ENCODE peak calls at places on chromosomes 6 and 20, in six cellular contexts. One of them, this sample, is unnamed. For H3K4me1, the result is how much of the 10 kb centered on the place peaks cover.

GRCh38 chr6:52503853-52504777 is 72.7 kb downstream of the TRAM2 start:
- DNase-seq in A673: no peak
- DNase-seq in mesendoderm: peak
- DNase-seq in OCI-LY7: no peak
- DNase-seq in cardiac muscle cell: no peak
- DNase-seq in body of pancreas: peak
- DNase-seq in this sample: peak

GRCh38 chr6:22709804-22710203 is 140.4 kb downstream of the HDGFL1 start:
- DNase-seq in A673: no peak
- DNase-seq in mesendoderm: no peak
- DNase-seq in OCI-LY7: no peak
- DNase-seq in cardiac muscle cell: no peak
- DNase-seq in body of pancreas: no peak
- DNase-seq in this sample: no peak

GRCh38 chr6:43977404-43978111 is 149.7 kb downstream of the MRPL14 start:
- DNase-seq in A673: no peak
- DNase-seq in mesendoderm: no peak
- DNase-seq in OCI-LY7: no peak
- DNase-seq in cardiac muscle cell: no peak
- DNase-seq in body of pancreas: no peak
- DNase-seq in this sample: no peak

GRCh38 chr20:14288341-14289330 is 48.8 kb downstream of the FLRT3 start:
- DNase-seq in A673: no peak
- DNase-seq in mesendoderm: peak
- DNase-seq in OCI-LY7: no peak
- DNase-seq in cardiac muscle cell: no peak
- DNase-seq in body of pancreas: no peak
- DNase-seq in this sample: no peak

GRCh38 chr6:70216767-70217166 is 86.1 kb downstream of the COL9A1 start:
- DNase-seq in A673: no peak
- DNase-seq in mesendoderm: no peak
- DNase-seq in OCI-LY7: no peak
- DNase-seq in cardiac muscle cell: no peak
- DNase-seq in body of pancreas: no peak
- DNase-seq in this sample: no peak

GRCh38 chr20:52420805-52421204 is 229.2 kb upstream of the ZFP64 start:
- DNase-seq in A673: no peak
- DNase-seq in mesendoderm: no peak
- DNase-seq in OCI-LY7: no peak
- DNase-seq in cardiac muscle cell: no peak
- DNase-seq in body of pancreas: no peak
- DNase-seq in this sample: no peak

GRCh38 chr6:157761331-157761921 is 61.6 kb upstream of the SNX9 start:
- DNase-seq in A673: no peak
- DNase-seq in mesendoderm: no peak
- DNase-seq in OCI-LY7: no peak
- DNase-seq in cardiac muscle cell: no peak
- DNase-seq in body of pancreas: no peak
- DNase-seq in this sample: no peak

GRCh38 chr6:50826803-50827202 is 8.1 kb downstream of the TFAP2B start:
- DNase-seq in A673: peak
- DNase-seq in mesendoderm: no peak
- DNase-seq in OCI-LY7: no peak
- DNase-seq in cardiac muscle cell: no peak
- DNase-seq in body of pancreas: no peak
- DNase-seq in this sample: no peak

GRCh38 chr6:130138909-130139242 is 83.9 kb downstream of the SAMD3 start:
- DNase-seq in A673: no peak
- DNase-seq in mesendoderm: no peak
- DNase-seq in OCI-LY7: no peak
- DNase-seq in cardiac muscle cell: no peak
- DNase-seq in body of pancreas: no peak
- DNase-seq in this sample: no peak
- H3K4me1 ChIP-seq in A673: under half
- H3K4me1 ChIP-seq in mesendoderm: under half
- H3K4me1 ChIP-seq in OCI-LY7: under half
- H3K4me1 ChIP-seq in cardiac muscle cell: under half
- H3K4me1 ChIP-seq in body of pancreas: under half
- H3K4me1 ChIP-seq in this sample: under half

GRCh38 chr6:165986647-165987482 is 180.8 kb downstream of the TBXT start:
- DNase-seq in A673: no peak
- DNase-seq in mesendoderm: peak
- DNase-seq in OCI-LY7: no peak
- DNase-seq in cardiac muscle cell: peak
- DNase-seq in body of pancreas: no peak
- DNase-seq in this sample: no peak
- H3K4me3 ChIP-seq in A673: peak
- H3K4me3 ChIP-seq in mesendoderm: no peak
- H3K4me3 ChIP-seq in OCI-LY7: no peak
- H3K4me3 ChIP-seq in cardiac muscle cell: peak
- H3K4me3 ChIP-seq in body of pancreas: no peak
- H3K4me3 ChIP-seq in this sample: peak

GRCh38 chr20:53824779-53825178 is 231.1 kb upstream of the ZNF217 start:
- DNase-seq in A673: no peak
- DNase-seq in mesendoderm: no peak
- DNase-seq in OCI-LY7: no peak
- DNase-seq in cardiac muscle cell: no peak
- DNase-seq in body of pancreas: no peak
- DNase-seq in this sample: no peak
- H3K4me1 ChIP-seq in A673: under half
- H3K4me1 ChIP-seq in mesendoderm: under half
- H3K4me1 ChIP-seq in OCI-LY7: under half
- H3K4me1 ChIP-seq in cardiac muscle cell: under half
- H3K4me1 ChIP-seq in body of pancreas: under half
- H3K4me1 ChIP-seq in this sample: under half

DNA sequence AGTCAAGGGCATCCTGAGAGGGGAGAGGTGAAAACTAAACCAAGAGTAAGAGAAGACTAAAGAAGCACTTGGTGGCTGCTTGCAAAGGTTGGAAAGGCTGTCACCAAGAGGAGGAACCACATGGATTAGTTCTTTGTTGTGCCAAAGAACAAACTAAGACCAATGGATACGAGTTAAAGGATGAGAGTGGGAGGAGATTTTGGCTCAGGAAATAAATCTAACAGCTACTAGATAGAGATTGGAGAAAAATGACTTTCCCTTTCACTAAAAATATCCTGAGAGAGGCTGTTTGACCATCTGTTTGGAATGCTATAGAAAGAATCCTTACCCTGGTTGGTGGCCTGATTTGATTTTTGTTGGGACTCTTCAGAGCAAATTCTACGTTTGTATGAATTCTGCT is 54.9 kb upstream of the RBM24 start:
- DNase-seq in A673: no peak
- DNase-seq in mesendoderm: peak
- DNase-seq in OCI-LY7: no peak
- DNase-seq in cardiac muscle cell: no peak
- DNase-seq in body of pancreas: no peak
- DNase-seq in this sample: no peak
- H3K4me3 ChIP-seq in A673: no peak
- H3K4me3 ChIP-seq in mesendoderm: no peak
- H3K4me3 ChIP-seq in OCI-LY7: no peak
- H3K4me3 ChIP-seq in cardiac muscle cell: no peak
- H3K4me3 ChIP-seq in body of pancreas: no peak
- H3K4me3 ChIP-seq in this sample: no peak

DNA sequence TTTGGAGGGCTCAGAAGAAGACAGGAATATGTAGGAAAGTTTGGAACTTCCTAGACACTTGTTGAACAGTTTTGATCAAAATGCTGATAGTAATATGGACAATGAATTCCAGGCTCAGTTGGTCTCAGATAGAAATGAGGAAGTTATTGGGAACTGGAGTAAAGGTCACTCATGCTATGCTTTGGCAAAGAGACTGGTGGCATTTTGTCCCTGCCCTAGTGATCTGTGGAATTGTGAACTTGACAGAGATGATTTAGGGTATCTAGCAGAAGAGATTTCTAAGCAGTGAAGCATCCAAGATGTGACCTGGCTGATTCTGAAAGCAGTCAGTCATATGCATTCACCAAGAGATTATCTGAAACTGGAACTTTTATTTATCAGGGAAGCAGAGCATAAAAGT is 45.1 kb downstream of the FRK start:
- DNase-seq in A673: no peak
- DNase-seq in mesendoderm: no peak
- DNase-seq in OCI-LY7: no peak
- DNase-seq in cardiac muscle cell: no peak
- DNase-seq in body of pancreas: no peak
- DNase-seq in this sample: no peak
- H3K4me1 ChIP-seq in A673: under half
- H3K4me1 ChIP-seq in mesendoderm: under half
- H3K4me1 ChIP-seq in OCI-LY7: under half
- H3K4me1 ChIP-seq in cardiac muscle cell: under half
- H3K4me1 ChIP-seq in body of pancreas: half or more
- H3K4me1 ChIP-seq in this sample: half or more

GRCh38 chr6:7726416-7727149 is 684 bp downstream of the BMP6 start:
- DNase-seq in A673: no peak
- DNase-seq in mesendoderm: peak
- DNase-seq in OCI-LY7: peak
- DNase-seq in cardiac muscle cell: peak
- DNase-seq in body of pancreas: peak
- DNase-seq in this sample: no peak

GRCh38 chr6:7723554-7723953 is 2.3 kb upstream of the BMP6 start:
- DNase-seq in A673: no peak
- DNase-seq in mesendoderm: peak
- DNase-seq in OCI-LY7: no peak
- DNase-seq in cardiac muscle cell: no peak
- DNase-seq in body of pancreas: no peak
- DNase-seq in this sample: no peak

GRCh38 chr6:7725849-7726415 is at the start of gene BMP6:
- DNase-seq in A673: peak
- DNase-seq in mesendoderm: peak
- DNase-seq in OCI-LY7: peak
- DNase-seq in cardiac muscle cell: peak
- DNase-seq in body of pancreas: peak
- DNase-seq in this sample: peak

GRCh38 chr6:7727150-7727950 is 1.5 kb downstream of the BMP6 start:
- DNase-seq in A673: peak
- DNase-seq in mesendoderm: peak
- DNase-seq in OCI-LY7: peak
- DNase-seq in cardiac muscle cell: peak
- DNase-seq in body of pancreas: peak
- DNase-seq in this sample: no peak

GRCh38 chr6:7725412-7725811 is 487 bp upstream of the BMP6 start:
- DNase-seq in A673: no peak
- DNase-seq in mesendoderm: no peak
- DNase-seq in OCI-LY7: no peak
- DNase-seq in cardiac muscle cell: no peak
- DNase-seq in body of pancreas: no peak
- DNase-seq in this sample: no peak
- H3K4me3 ChIP-seq in A673: no peak
- H3K4me3 ChIP-seq in mesendoderm: no peak
- H3K4me3 ChIP-seq in OCI-LY7: no peak
- H3K4me3 ChIP-seq in cardiac muscle cell: no peak
- H3K4me3 ChIP-seq in body of pancreas: no peak
- H3K4me3 ChIP-seq in this sample: peak

GRCh38 chr20:10655723-10656122 is 18.1 kb downstream of the JAG1 start:
- DNase-seq in A673: no peak
- DNase-seq in mesendoderm: no peak
- DNase-seq in OCI-LY7: no peak
- DNase-seq in cardiac muscle cell: no peak
- DNase-seq in body of pancreas: no peak
- DNase-seq in this sample: no peak
- H3K4me1 ChIP-seq in A673: under half
- H3K4me1 ChIP-seq in mesendoderm: under half
- H3K4me1 ChIP-seq in OCI-LY7: under half
- H3K4me1 ChIP-seq in cardiac muscle cell: half or more
- H3K4me1 ChIP-seq in body of pancreas: half or more
- H3K4me1 ChIP-seq in this sample: half or more

GRCh38 chr20:63354636-63355385 is 6.3 kb downstream of the CHRNA4 start:
- DNase-seq in A673: no peak
- DNase-seq in mesendoderm: no peak
- DNase-seq in OCI-LY7: no peak
- DNase-seq in cardiac muscle cell: no peak
- DNase-seq in body of pancreas: no peak
- DNase-seq in this sample: no peak
- H3K4me3 ChIP-seq in A673: no peak
- H3K4me3 ChIP-seq in mesendoderm: no peak
- H3K4me3 ChIP-seq in OCI-LY7: no peak
- H3K4me3 ChIP-seq in cardiac muscle cell: no peak
- H3K4me3 ChIP-seq in body of pancreas: no peak
- H3K4me3 ChIP-seq in this sample: no peak

GRCh38 chr20:22459754-22460153 is 124.6 kb downstream of the FOXA2 start:
- DNase-seq in A673: no peak
- DNase-seq in mesendoderm: no peak
- DNase-seq in OCI-LY7: no peak
- DNase-seq in cardiac muscle cell: no peak
- DNase-seq in body of pancreas: no peak
- DNase-seq in this sample: no peak

GRCh38 chr20:22462975-22463914 is 121.1 kb downstream of the FOXA2 start:
- DNase-seq in A673: no peak
- DNase-seq in mesendoderm: no peak
- DNase-seq in OCI-LY7: no peak
- DNase-seq in cardiac muscle cell: no peak
- DNase-seq in body of pancreas: no peak
- DNase-seq in this sample: no peak

GRCh38 chr20:22456109-22456508 is 128.3 kb downstream of the FOXA2 start:
- DNase-seq in A673: no peak
- DNase-seq in mesendoderm: peak
- DNase-seq in OCI-LY7: no peak
- DNase-seq in cardiac muscle cell: no peak
- DNase-seq in body of pancreas: no peak
- DNase-seq in this sample: no peak

GRCh38 chr20:22460803-22461202 is 123.6 kb downstream of the FOXA2 start:
- DNase-seq in A673: no peak
- DNase-seq in mesendoderm: no peak
- DNase-seq in OCI-LY7: no peak
- DNase-seq in cardiac muscle cell: no peak
- DNase-seq in body of pancreas: no peak
- DNase-seq in this sample: no peak

GRCh38 chr20:22460231-22460630 is 124.1 kb downstream of the FOXA2 start:
- DNase-seq in A673: no peak
- DNase-seq in mesendoderm: peak
- DNase-seq in OCI-LY7: no peak
- DNase-seq in cardiac muscle cell: no peak
- DNase-seq in body of pancreas: no peak
- DNase-seq in this sample: no peak
- H3K4me1 ChIP-seq in A673: under half
- H3K4me1 ChIP-seq in mesendoderm: under half
- H3K4me1 ChIP-seq in OCI-LY7: under half
- H3K4me1 ChIP-seq in cardiac muscle cell: under half
- H3K4me1 ChIP-seq in body of pancreas: under half
- H3K4me1 ChIP-seq in this sample: under half

This sample was measured in transverse colon.